ENCODE peak calls at places on chromosomes 5 and 9, in nine cellular contexts. Q is GM23248, C is HCT116, T is SK-N-SH, J is GM23338, B is PC-3, L is neural progenitor cell, N is MM.1S, Z is hepatocyte. W is an unnamed sample.

GRCh38 chr5:14665949-14666741 is 1.6 kb downstream of the OTULIN start:
- DNase-seq in Q (peak; percentile 85), C (no peak), T (peak; percentile 39), J (peak; percentile 44), B (peak; percentile 47), L (peak; percentile 29), N (peak; percentile 79), Z (peak; percentile 49), W (peak; percentile 87)

GRCh38 chr5:14914603-14915277 is 43.2 kb upstream of the ANKH start:
- DNase-seq in Q (peak; percentile 92), C (no peak), T (no peak), J (no peak), B (peak; percentile 76), L (no peak), N (no peak), Z (no peak), W (no peak)

GRCh38 chr9:4725706-4726442 is 15.1 kb downstream of the AK3 start:
- DNase-seq in Q (no peak), C (no peak), T (no peak), J (no peak), B (no peak), L (no peak), N (no peak), Z (no peak), W (no peak)

GRCh38 chr5:137563646-137564474 is 64.7 kb upstream of the SPOCK1 start:
- DNase-seq in Q (peak; percentile 93), C (no peak), T (peak; percentile 61), J (no peak), B (no peak), L (no peak), N (no peak), Z (no peak), W (no peak)

GRCh38 chr5:146072595-146072994 is 32.8 kb downstream of the PLAC8L1 start:
- DNase-seq in Q (no peak), C (no peak), T (no peak), J (peak; percentile 55), B (no peak), L (no peak), N (no peak), Z (no peak), W (no peak)

GRCh38 chr5:54440456-54440893 is 15.0 kb upstream of the HSPB3 start:
- DNase-seq in Q (no peak), C (no peak), T (no peak), J (no peak), B (no peak), L (no peak), N (peak; percentile 84), Z (no peak), W (peak; percentile 87)

GRCh38 chr5:151092750-151093149 is 11.9 kb upstream of the TNIP1 start:
- DNase-seq in Q (peak; percentile 92), C (no peak), T (no peak), J (no peak), B (peak; percentile 86), L (no peak), N (no peak), Z (no peak), W (no peak)

GRCh38 chr5:172529896-172530295 is 75.6 kb upstream of the SH3PXD2B start:
- DNase-seq in Q (no peak), C (no peak), T (no peak), J (no peak), B (no peak), L (no peak), N (no peak), Z (no peak), W (no peak)

GRCh38 chr9:33097192-33097591 is 20.7 kb upstream of the SMU1 start:
- DNase-seq in Q (no peak), C (no peak), T (no peak), J (no peak), B (no peak), L (no peak), N (no peak), Z (no peak), W (no peak)

GRCh38 chr5:172283020-172283861 is at the start of gene UBTD2:
- DNase-seq in Q (peak; percentile 92), C (no peak), T (peak; percentile 94), J (peak; percentile 86), B (peak; percentile 74), L (peak; percentile 94), N (peak; percentile 75), Z (peak; percentile 92), W (peak; percentile 82)

GRCh38 chr5:67493676-67494075 is 297.1 kb upstream of the CD180 start:
- DNase-seq in Q (peak; percentile 30), C (peak; percentile 3), T (peak; percentile 17), J (peak; percentile 33), B (peak; percentile 43), L (peak; percentile 54), N (no peak), Z (peak; percentile 33), W (no peak)

GRCh38 chr9:68704804-68705635 is at the start of gene PIP5K1B:
- DNase-seq in Q (peak; percentile 66), C (no peak), T (peak; percentile 47), J (peak; percentile 82), B (peak; percentile 56), L (peak; percentile 90), N (peak; percentile 91), Z (peak; percentile 89), W (peak; percentile 92)

GRCh38 chr5:129367883-129368282 is 92.2 kb upstream of the ADAMTS19 start:
- DNase-seq in Q (no peak), C (no peak), T (no peak), J (no peak), B (no peak), L (no peak), N (peak; percentile 20), Z (no peak), W (no peak)

GRCh38 chr9:6758418-6759113 is 793 bp downstream of the KDM4C start:
- DNase-seq in Q (peak; percentile 79), C (peak; percentile 8), T (peak; percentile 61), J (peak; percentile 62), B (peak; percentile 8), L (peak; percentile 79), N (no peak), Z (peak; percentile 75), W (peak; percentile 69)

GRCh38 chr9:90956026-90956810 is 154.6 kb downstream of the SYK start:
- DNase-seq in Q (peak; percentile 57), C (no peak), T (no peak), J (no peak), B (no peak), L (no peak), N (no peak), Z (no peak), W (no peak)

GRCh38 chr9:129272348-129273025 is 94.4 kb upstream of the IER5L start:
- DNase-seq in Q (no peak), C (no peak), T (peak; percentile 1), J (no peak), B (no peak), L (no peak), N (no peak), Z (no peak), W (no peak)

DNA sequence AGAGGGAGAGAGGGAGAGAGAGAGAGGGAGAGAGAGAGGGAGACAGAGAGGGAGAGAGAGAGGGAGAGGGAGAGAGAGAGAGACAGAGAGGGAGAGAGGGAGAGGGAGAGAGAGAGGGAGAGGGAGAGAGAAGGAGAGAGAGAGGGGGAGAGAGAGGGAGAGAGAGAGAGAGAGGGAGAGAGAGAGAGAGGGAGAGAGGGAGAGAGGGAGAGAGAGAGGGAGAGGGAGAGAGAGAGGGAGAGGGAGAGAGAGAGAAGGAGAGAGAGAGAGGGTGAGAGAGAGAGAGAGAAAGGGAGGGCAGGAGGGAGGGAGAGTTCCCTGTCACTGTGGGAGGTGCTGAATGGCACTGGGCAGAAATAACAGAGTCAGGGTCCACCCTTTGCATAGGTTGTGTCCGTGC is 29.9 kb downstream of the ADAMTSL2 start:
- DNase-seq in Q (no peak), C (no peak), T (no peak), J (no peak), B (no peak), L (no peak), N (no peak), Z (no peak), W (no peak)
- TF ChIP-seq EZH2phosphoT487 in Q (no peak), C (no peak), T (no peak), J (no peak), B (no peak), L (no peak), N (no peak), Z (no peak), W (no peak)

GRCh38 chr9:128024761-128025308 is 42.3 kb downstream of the NAIF1 start:
- DNase-seq in Q (no peak), C (no peak), T (no peak), J (peak; percentile 25), B (no peak), L (no peak), N (no peak), Z (no peak), W (no peak)
- H3K27ac ChIP-seq in Q (no peak overlapping the region), C (no peak overlapping the region), T (no peak overlapping the region), J (no peak overlapping the region), B (no peak overlapping the region), L (no peak overlapping the region), N (no peak overlapping the region), Z (no peak overlapping the region), W (no peak overlapping the region)

DNA sequence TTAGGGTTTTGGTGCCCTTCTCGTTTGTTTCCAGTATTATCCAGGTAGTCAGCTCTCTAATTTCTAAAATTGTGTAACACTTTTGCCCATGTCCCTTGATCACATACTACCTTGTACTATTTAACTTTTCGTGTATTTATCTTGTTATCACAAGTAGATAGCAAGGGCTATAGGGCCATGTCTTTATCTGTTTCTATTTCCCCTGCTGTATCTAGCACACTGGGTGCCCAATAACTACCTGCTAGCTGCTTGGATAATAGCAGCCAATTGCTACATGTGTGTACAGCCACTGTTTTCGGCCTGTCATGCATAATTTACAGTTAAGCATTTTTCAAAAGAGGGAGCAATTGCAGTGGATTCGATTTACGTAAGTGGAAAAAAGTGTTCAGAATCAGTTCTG is 64.8 kb upstream of the TNFAIP8 start:
- DNase-seq in Q (no peak), C (no peak), T (no peak), J (no peak), B (no peak), L (no peak), N (no peak), Z (no peak), W (no peak)
- H3K79me2 ChIP-seq in Q (no peaks in the 10 kb centered on the region), C (no peaks in the 10 kb centered on the region), T (peaks cover 56% of the 10 kb centered on the region), J (peaks cover 4% of the 10 kb centered on the region), B (peaks cover 6% of the 10 kb centered on the region), L (no peaks in the 10 kb centered on the region), N (peaks cover 52% of the 10 kb centered on the region), Z (peaks cover 7% of the 10 kb centered on the region), W (peaks cover 31% of the 10 kb centered on the region)

GRCh38 chr9:127731938-127732337 is 3.2 kb downstream of the TOR2A start:
- DNase-seq in Q (no peak), C (no peak), T (no peak), J (no peak), B (no peak), L (no peak), N (no peak), Z (no peak), W (no peak)

GRCh38 chr9:127730799-127731410 is 4.2 kb downstream of the TOR2A start:
- DNase-seq in Q (no peak), C (no peak), T (no peak), J (no peak), B (no peak), L (no peak), N (no peak), Z (no peak), W (no peak)

GRCh38 chr9:127733609-127734008 is 1.5 kb downstream of the TOR2A start:
- DNase-seq in Q (no peak), C (no peak), T (no peak), J (no peak), B (no peak), L (no peak), N (no peak), Z (no peak), W (no peak)

GRCh38 chr9:127734247-127734746 is 797 bp downstream of the TOR2A start:
- DNase-seq in Q (no peak), C (no peak), T (no peak), J (no peak), B (no peak), L (no peak), N (no peak), Z (no peak), W (no peak)

GRCh38 chr9:127732444-127732843 is 2.6 kb downstream of the TOR2A start:
- DNase-seq in Q (no peak), C (no peak), T (no peak), J (no peak), B (no peak), L (no peak), N (no peak), Z (no peak), W (no peak)
- TF ChIP-seq EZH2phosphoT487 in Q (no peak), C (no peak), T (no peak), J (no peak), B (no peak), L (no peak), N (no peak), Z (no peak), W (no peak)